ENCODE peak calls at places on chromosomes 6 and 20, in five cellular contexts. T is posterior cingulate gyrus, Q is pons, H is T-helper 1 cell, U is HCEC 1CT. O is an unnamed sample.

GRCh38 chr20:44137210-44137781 is 49.7 kb downstream of the JPH2 start:
- DNase-seq in U (peak; percentile 28), Q (no peak), T (peak; percentile 70), H (no peak), O (no peak)

GRCh38 chr6:7311920-7312615 is 931 bp downstream of the SSR1 start:
- DNase-seq in U (no peak), T (no peak), Q (peak; percentile 38), H (no peak), O (no peak)

GRCh38 chr20:21096321-21097043 is 9.7 kb downstream of the LINC00237 start:
- DNase-seq in U (peak; percentile 50), T (peak; percentile 88), Q (peak; percentile 88), H (no peak), O (peak; percentile 64)

GRCh38 chr6:126550323-126550722 is 210.4 kb downstream of the CENPW start:
- DNase-seq in T (no peak), U (no peak), Q (no peak), H (no peak), O (no peak)

GRCh38 chr6:134853111-134854055 is 96.5 kb downstream of the ALDH8A1 start:
- DNase-seq in H (no peak), T (no peak), U (peak; percentile 69), Q (no peak), O (no peak)

GRCh38 chr6:81126150-81126549 is 626.3 kb downstream of the TENT5A start:
- DNase-seq in T (no peak), H (no peak), U (no peak), Q (no peak), O (no peak)

GRCh38 chr20:3222635-3223600 is 13.6 kb downstream of the ITPA start:
- DNase-seq in T (no peak), H (no peak), Q (peak; percentile 27), U (no peak), O (no peak)

GRCh38 chr6:73062837-73063236 is 162.5 kb downstream of the KHDC1L start:
- DNase-seq in U (no peak), Q (no peak), H (no peak), T (no peak), O (no peak)

GRCh38 chr6:17987576-17988421 is at the start of gene KIF13A:
- DNase-seq in U (peak; percentile 66), H (peak; percentile 15), T (peak; percentile 94), Q (peak; percentile 84), O (peak; percentile 68)

GRCh38 chr20:8782804-8783203 is 286.1 kb upstream of the PLCB4 start:
- DNase-seq in T (no peak), Q (no peak), U (no peak), H (no peak), O (no peak)

GRCh38 chr20:23889775-23890187 is 10.2 kb upstream of the CST5 start:
- DNase-seq in H (peak; percentile 25), U (no peak), T (peak; percentile 95), Q (peak; percentile 57), O (no peak)

GRCh38 chr6:381742-382461 is 9.7 kb upstream of the IRF4 start:
- DNase-seq in U (no peak), H (no peak), Q (no peak), T (no peak), O (no peak)

GRCh38 chr20:36273414-36274247 is 32.5 kb upstream of the DLGAP4 start:
- DNase-seq in Q (no peak), T (peak; percentile 90), U (peak; percentile 6), H (no peak), O (no peak)

GRCh38 chr20:31590717-31591225 is 14.3 kb upstream of the ID1 start:
- DNase-seq in U (no peak), H (no peak), Q (no peak), T (no peak), O (no peak)

GRCh38 chr20:9397928-9398327 is 116.5 kb upstream of the LAMP5 start:
- DNase-seq in H (no peak), Q (peak; percentile 85), U (no peak), T (no peak), O (no peak)

GRCh38 chr20:49666906-49667305 is 46.8 kb downstream of the B4GALT5 start:
- DNase-seq in H (no peak), U (no peak), Q (no peak), T (no peak), O (no peak)

GRCh38 chr6:38640216-38640909 is 634 bp upstream of the BTBD9 start:
- DNase-seq in Q (peak; percentile 59), T (peak; percentile 81), U (no peak), H (no peak), O (no peak)

GRCh38 chr20:18506744-18507143 is 996 bp upstream of the SEC23B start:
- DNase-seq in Q (no peak), T (no peak), U (no peak), H (no peak), O (no peak)

GRCh38 chr6:170290306-170291128 is at the start of gene DLL1:
- DNase-seq in H (peak; percentile 27), U (peak; percentile 35), T (peak; percentile 98), Q (peak; percentile 95), O (peak; percentile 90)

GRCh38 chr6:116511424-116512131 is at the start of gene CALHM5:
- DNase-seq in T (no peak), U (peak; percentile 92), Q (peak; percentile 48), H (no peak), O (no peak)